ENCODE peak calls at places on chromosomes 4 and X, in four cellular contexts. One of them, this sample, is unnamed.

GRCh38 chr4:174394915-174395314 is 111.2 kb downstream of the CEP44 start:
- DNase-seq in stimulated activated CD8-positive, alpha-beta memory T cell treated with anti-CD3 and anti-CD28 coated beads, Interleukin-4, amount 100 ng/mL, for 1 hour: no peak
- DNase-seq in T-helper 1 cell: no peak
- DNase-seq in nucleus accumbens: no peak
- DNase-seq in this sample: no peak

GRCh38 chr4:138390286-138390685 is 148.1 kb upstream of the SLC7A11 start:
- DNase-seq in T-helper 1 cell: no peak
- DNase-seq in stimulated activated CD8-positive, alpha-beta memory T cell treated with anti-CD3 and anti-CD28 coated beads, Interleukin-4, amount 100 ng/mL, for 1 hour: no peak
- DNase-seq in nucleus accumbens: no peak
- DNase-seq in this sample: no peak

GRCh38 chrX:107654778-107655761 is 26.8 kb downstream of the PRPS1 start:
- DNase-seq in T-helper 1 cell: peak
- DNase-seq in nucleus accumbens: peak
- DNase-seq in stimulated activated CD8-positive, alpha-beta memory T cell treated with anti-CD3 and anti-CD28 coated beads, Interleukin-4, amount 100 ng/mL, for 1 hour: no peak
- DNase-seq in this sample: no peak

GRCh38 chr4:76897522-76898384 is at the start of gene SOWAHB:
- DNase-seq in T-helper 1 cell: peak
- DNase-seq in stimulated activated CD8-positive, alpha-beta memory T cell treated with anti-CD3 and anti-CD28 coated beads, Interleukin-4, amount 100 ng/mL, for 1 hour: peak
- DNase-seq in nucleus accumbens: no peak
- DNase-seq in this sample: no peak

GRCh38 chrX:69155786-69156520 is 9.3 kb downstream of the PJA1 start:
- DNase-seq in T-helper 1 cell: no peak
- DNase-seq in stimulated activated CD8-positive, alpha-beta memory T cell treated with anti-CD3 and anti-CD28 coated beads, Interleukin-4, amount 100 ng/mL, for 1 hour: no peak
- DNase-seq in nucleus accumbens: no peak
- DNase-seq in this sample: no peak

GRCh38 chr4:52641853-52642563 is 17.1 kb downstream of the USP46 start:
- DNase-seq in T-helper 1 cell: no peak
- DNase-seq in nucleus accumbens: no peak
- DNase-seq in stimulated activated CD8-positive, alpha-beta memory T cell treated with anti-CD3 and anti-CD28 coated beads, Interleukin-4, amount 100 ng/mL, for 1 hour: no peak
- DNase-seq in this sample: no peak

GRCh38 chr4:176939445-176939844 is 146.7 kb upstream of the VEGFC start:
- DNase-seq in stimulated activated CD8-positive, alpha-beta memory T cell treated with anti-CD3 and anti-CD28 coated beads, Interleukin-4, amount 100 ng/mL, for 1 hour: no peak
- DNase-seq in nucleus accumbens: no peak
- DNase-seq in T-helper 1 cell: no peak
- DNase-seq in this sample: no peak

GRCh38 chr4:21470531-21470930 is 478.0 kb downstream of the KCNIP4 start:
- DNase-seq in stimulated activated CD8-positive, alpha-beta memory T cell treated with anti-CD3 and anti-CD28 coated beads, Interleukin-4, amount 100 ng/mL, for 1 hour: no peak
- DNase-seq in nucleus accumbens: no peak
- DNase-seq in T-helper 1 cell: no peak
- DNase-seq in this sample: no peak

GRCh38 chr4:833731-834367 is 7.9 kb upstream of the CPLX1 start:
- DNase-seq in stimulated activated CD8-positive, alpha-beta memory T cell treated with anti-CD3 and anti-CD28 coated beads, Interleukin-4, amount 100 ng/mL, for 1 hour: no peak
- DNase-seq in nucleus accumbens: no peak
- DNase-seq in T-helper 1 cell: no peak
- DNase-seq in this sample: no peak